ENCODE peak calls at places on chromosomes 6 and 20, in nine cellular contexts. H is pancreas; V is adrenal gland; Y is thyroid gland; L is HCT116; T is left ventricle myocardium inferior; E is colonic mucosa; U is IMR-90; X is CD8-positive, alpha-beta T cell. B is an unnamed sample. For H3K4me1, the result is how much of the 10 kb centered on the place peaks cover.

GRCh38 chr6:109229536-109229935 is 134.2 kb downstream of the CEP57L1 start:
- DNase-seq in H (no peak), V (no peak), Y (no peak), L (no peak), T (no peak), E (peak), U (no peak), X (no peak), B (no peak)

GRCh38 chr20:37565134-37565811 is 37.6 kb upstream of the BLCAP start:
- DNase-seq in H (no peak), V (no peak), Y (no peak), L (no peak), T (no peak), E (no peak), U (no peak), X (no peak), B (no peak)

GRCh38 chr6:127737768-127738167 is 160.8 kb downstream of the C6orf58 start:
- DNase-seq in H (no peak), V (no peak), Y (no peak), L (no peak), T (no peak), E (no peak), U (peak), X (no peak), B (no peak)

GRCh38 chr6:37535701-37536461 is 36.2 kb upstream of the CCDC167 start:
- DNase-seq in H (no peak), V (peak), Y (peak), L (no peak), T (no peak), E (no peak), U (no peak), X (no peak), B (no peak)

GRCh38 chr20:48603116-48603818 is 224.5 kb downstream of the PREX1 start:
- DNase-seq in H (no peak), V (peak), Y (no peak), L (no peak), T (no peak), E (no peak), U (no peak), X (no peak), B (peak)

GRCh38 chr6:2920671-2921112 is 17.6 kb upstream of the SERPINB9 start:
- DNase-seq in H (no peak), V (no peak), Y (no peak), L (no peak), T (no peak), E (peak), U (no peak), X (no peak), B (no peak)

GRCh38 chr6:93468291-93468690 is 48.9 kb upstream of the EPHA7 start:
- DNase-seq in H (no peak), V (no peak), Y (no peak), L (no peak), T (no peak), E (no peak), U (no peak), X (no peak), B (no peak)

GRCh38 chr6:2029130-2029794 is 216.1 kb downstream of the GMDS start:
- DNase-seq in H (no peak), V (no peak), Y (no peak), L (no peak), T (no peak), E (no peak), U (no peak), X (no peak), B (no peak)

GRCh38 chr6:4354181-4354580 is 218.8 kb upstream of the ECI2 start:
- DNase-seq in H (no peak), V (no peak), Y (no peak), L (no peak), T (no peak), E (no peak), U (no peak), X (no peak), B (no peak)

GRCh38 chr6:4352731-4353130 is 217.4 kb upstream of the ECI2 start:
- DNase-seq in H (no peak), V (no peak), Y (no peak), L (no peak), T (no peak), E (no peak), U (peak), X (no peak), B (no peak)

GRCh38 chr6:4351506-4351852 is 216.1 kb upstream of the ECI2 start:
- DNase-seq in H (no peak), V (no peak), Y (no peak), L (no peak), T (no peak), E (no peak), U (no peak), X (no peak), B (no peak)

GRCh38 chr6:4350571-4351505 is 215.5 kb upstream of the ECI2 start:
- DNase-seq in H (no peak), V (no peak), Y (no peak), L (no peak), T (peak), E (no peak), U (peak), X (no peak), B (no peak)

DNA sequence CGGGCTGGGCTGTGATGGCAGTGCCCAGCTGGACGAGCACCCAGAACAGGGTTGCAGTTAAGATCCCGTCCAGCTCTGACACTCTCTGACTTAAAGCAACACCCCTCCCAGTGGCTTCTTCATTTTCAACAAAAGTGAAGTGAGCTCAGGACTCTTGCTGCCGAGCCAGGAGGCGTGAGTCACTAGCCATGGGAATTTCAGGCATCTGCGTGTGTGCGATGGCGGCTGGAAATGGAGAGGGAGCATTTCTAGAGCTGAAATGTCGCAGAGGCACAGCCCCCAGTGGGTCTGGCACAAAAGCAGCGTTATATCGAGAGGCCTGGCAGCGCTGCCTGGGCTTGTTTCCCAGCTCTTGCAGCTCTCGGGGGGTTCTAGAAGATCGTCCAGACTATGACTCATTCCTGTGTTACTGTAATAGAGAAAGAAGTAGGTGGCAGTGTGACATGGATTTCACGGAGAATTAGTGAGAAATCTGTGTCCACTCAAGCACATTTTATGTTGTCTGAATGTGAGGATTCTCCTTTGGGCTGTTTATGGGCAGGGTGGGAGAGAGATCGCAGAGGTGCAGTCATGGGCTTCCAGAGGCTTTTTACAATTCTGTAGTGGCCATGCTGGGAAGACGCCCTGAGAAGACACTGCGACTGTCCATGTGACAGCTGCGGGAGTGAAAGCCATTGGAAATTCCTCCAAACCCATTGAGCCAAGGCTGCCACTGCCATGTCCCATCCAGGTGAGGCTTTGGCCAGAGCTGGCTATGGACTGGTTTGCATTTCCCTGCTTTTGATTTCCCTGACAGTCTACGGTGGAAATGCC is 216.7 kb upstream of the ECI2 start:
- DNase-seq in H (peak), V (peak), Y (peak), L (peak), T (peak), E (peak), U (peak), X (no peak), B (no peak)
- H3K4me3 ChIP-seq in H (no peak), V (peak), Y (no peak), L (peak), T (peak), E (no peak), U (peak), X (no peak), B (peak)

DNA sequence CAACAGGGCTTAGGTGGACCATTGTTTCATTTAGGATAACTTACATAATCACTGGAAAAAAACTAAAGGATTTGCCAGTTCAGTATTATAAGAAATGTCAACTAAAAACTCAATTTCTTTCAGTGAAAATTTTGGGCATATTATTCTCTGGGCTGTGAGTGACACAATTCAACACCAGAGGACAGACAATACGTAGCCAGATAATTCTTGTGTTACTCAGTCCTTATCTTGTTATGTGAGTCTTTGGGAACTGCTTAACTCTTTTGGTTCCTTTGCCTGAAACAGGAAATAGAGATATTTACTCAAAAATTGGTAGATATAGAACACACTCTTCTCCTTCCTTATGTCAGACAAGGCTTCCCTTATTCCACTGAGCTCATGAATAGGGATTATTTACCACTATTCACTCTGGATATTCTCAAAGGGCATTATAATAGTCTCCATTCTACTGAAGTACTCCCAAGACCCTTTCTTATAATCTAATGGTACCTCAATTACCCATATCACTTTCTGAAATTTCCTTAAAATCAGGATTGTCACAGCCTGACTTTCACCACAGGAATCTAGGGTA is 4.9 kb upstream of the BEND6 start:
- DNase-seq in H (no peak), V (no peak), Y (no peak), L (no peak), T (no peak), E (no peak), U (peak), X (no peak), B (no peak)
- H3K4me1 ChIP-seq in H (under half), V (under half), Y (under half), L (under half), T (under half), E (under half), U (under half), X (under half), B (under half)

DNA sequence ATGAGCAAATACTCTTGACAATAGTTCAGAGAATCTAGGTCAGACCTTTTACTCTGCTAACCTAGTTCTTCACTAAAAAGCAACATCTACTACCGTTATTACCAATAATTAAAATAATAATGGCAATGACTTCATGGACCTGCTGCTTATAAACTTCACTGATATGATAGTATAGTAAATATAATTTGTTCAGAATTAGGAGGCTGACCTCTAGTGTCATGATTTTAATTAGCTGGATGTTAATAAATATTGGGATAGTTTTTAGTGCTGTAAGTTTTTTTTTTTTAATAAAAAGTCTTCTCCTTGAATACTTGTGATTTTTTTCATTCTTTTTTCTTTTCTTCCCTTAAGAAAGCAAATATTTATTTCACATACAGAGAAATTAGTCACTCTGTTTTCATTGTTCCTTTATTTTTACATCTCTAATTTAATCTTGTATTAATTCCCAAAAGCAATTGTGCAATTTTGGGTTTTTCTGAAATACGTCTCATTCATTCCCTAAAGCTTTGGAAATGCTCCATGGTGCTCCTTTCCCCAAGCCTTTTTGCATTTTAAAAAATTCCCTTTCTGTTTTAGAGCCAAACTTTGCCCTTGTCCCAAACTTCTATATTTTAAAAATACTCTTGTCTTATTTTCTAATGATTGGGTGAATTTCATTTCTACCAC is 46.6 kb upstream of the UST start:
- DNase-seq in H (no peak), V (no peak), Y (no peak), L (no peak), T (no peak), E (no peak), U (peak), X (no peak), B (no peak)
- TF ChIP-seq CTCF in H (no peak), V (no peak), Y (no peak), L (no peak), T (no peak), E (no peak), U (no peak), X (no peak), B (no peak)

GRCh38 chr6:100466410-100467143 is 1.9 kb upstream of the SIM1 start:
- DNase-seq in H (no peak), V (no peak), Y (no peak), L (no peak), T (no peak), E (no peak), U (no peak), X (no peak), B (no peak)
- H3K4me3 ChIP-seq in H (no peak), V (no peak), Y (no peak), L (no peak), T (no peak), E (no peak), U (no peak), X (no peak), B (no peak)